ENCODE peak calls at places on chromosomes 3 and 15, in seven cellular contexts. U is cardiac fibroblast, G is bronchial epithelial cell, D is osteoblast, C is GM13977, P is fibroblast of the aortic adventitia, Q is breast epithelium. M is an unnamed sample.

GRCh38 chr3:178508443-178508825 is 27.8 kb upstream of the KCNMB2 start:
- DNase-seq in U (no peak), C (no peak), D (no peak), G (no peak), Q (no peak), P (no peak), M (no peak)

GRCh38 chr3:184592411-184593200 is 31.0 kb downstream of the EPHB3 start:
- DNase-seq in Q (no peak), G (no peak), C (no peak), P (peak), D (peak), U (peak), M (no peak)

GRCh38 chr3:137770821-137771399 is 6.8 kb downstream of the SOX14 start:
- DNase-seq in U (no peak), Q (no peak), P (no peak), C (peak), D (peak), G (no peak), M (no peak)

GRCh38 chr3:195729476-195729875 is 8.7 kb downstream of the MUC20 start:
- DNase-seq in U (no peak), D (no peak), C (no peak), G (no peak), Q (no peak), P (no peak), M (no peak)

GRCh38 chr3:7672124-7672523 is 811.2 kb downstream of the GRM7 start:
- DNase-seq in G (no peak), C (no peak), Q (no peak), P (no peak), U (peak), D (no peak), M (no peak)

GRCh38 chr3:104291437-104291851 is 1075.3 kb upstream of the ALCAM start:
- DNase-seq in C (peak), Q (no peak), D (no peak), G (no peak), U (no peak), P (peak), M (no peak)

GRCh38 chr3:184683234-184683633 is 28.6 kb downstream of the MAGEF1 start:
- DNase-seq in Q (no peak), U (no peak), C (no peak), D (no peak), G (peak), P (no peak), M (no peak)

GRCh38 chr3:57952208-57952631 is 56.0 kb upstream of the FLNB start:
- DNase-seq in Q (no peak), U (peak), C (no peak), P (peak), D (peak), G (peak), M (no peak)

GRCh38 chr15:88391006-88391405 is 76.2 kb downstream of the MRPL46 start:
- DNase-seq in G (no peak), Q (no peak), C (no peak), D (no peak), P (no peak), U (no peak), M (no peak)

GRCh38 chr3:61299343-61299742 is 48.1 kb upstream of the FHIT start:
- DNase-seq in C (no peak), P (no peak), U (no peak), Q (no peak), G (no peak), D (no peak), M (no peak)

GRCh38 chr3:1017879-1018278 is 74.9 kb upstream of the CNTN6 start:
- DNase-seq in U (no peak), Q (no peak), D (no peak), C (no peak), G (no peak), P (no peak), M (no peak)

GRCh38 chr3:126284258-126284904 is 72.8 kb downstream of the KLF15 start:
- DNase-seq in D (no peak), G (peak), Q (no peak), P (no peak), U (no peak), C (no peak), M (no peak)

GRCh38 chr3:15399970-15400369 is 27.4 kb downstream of the METTL6 start:
- DNase-seq in G (no peak), D (no peak), C (no peak), Q (no peak), P (no peak), U (no peak), M (no peak)

DNA sequence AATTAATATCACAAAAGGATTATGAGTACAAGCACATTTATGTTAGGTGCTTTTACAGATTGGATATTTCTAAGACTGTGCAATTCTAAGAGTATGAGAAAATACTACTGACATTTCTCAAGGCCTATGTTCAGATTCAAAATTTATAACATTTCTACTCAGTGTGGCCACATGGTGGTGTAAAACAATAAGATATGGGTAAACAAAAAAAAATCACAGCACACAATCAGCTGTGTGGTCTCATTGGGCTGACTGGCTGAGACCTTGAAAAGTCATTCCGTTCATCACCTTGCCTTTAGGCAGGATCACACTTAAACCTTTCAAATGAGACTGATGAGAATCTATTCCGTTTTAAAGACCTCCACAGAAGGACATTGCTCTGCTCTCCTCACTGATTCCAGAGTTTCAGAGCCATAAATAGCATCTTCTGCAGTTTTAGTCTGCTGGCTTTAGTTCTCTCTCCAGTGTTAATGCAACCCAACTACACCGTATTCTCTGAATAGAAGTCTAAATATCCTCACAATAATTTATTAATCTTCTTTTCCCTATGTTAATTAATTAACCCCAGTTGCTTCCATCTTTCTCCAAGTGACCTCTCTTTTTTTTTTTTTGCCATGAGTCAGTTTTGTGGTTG is 158.2 kb downstream of the SPATA16 start:
- DNase-seq in Q (no peak), C (no peak), P (peak), G (no peak), D (no peak), U (peak), M (no peak)
- TF ChIP-seq CTCF in Q (no peak), C (peak), P (no peak), G (no peak), D (no peak), U (peak), M (peak)

GRCh38 chr3:25897019-25897418 is 107.1 kb downstream of the OXSM start:
- DNase-seq in C (peak), G (no peak), P (no peak), Q (no peak), U (no peak), D (no peak), M (no peak)
- TF ChIP-seq CTCF in C (peak), G (peak), P (no peak), Q (no peak), U (peak), D (peak), M (peak)

GRCh38 chr3:189096092-189096491 is 75.7 kb upstream of the TPRG1 start:
- DNase-seq in G (peak), U (no peak), C (no peak), P (no peak), Q (no peak), D (no peak), M (no peak)

GRCh38 chr3:189094539-189094938 is 77.2 kb upstream of the TPRG1 start:
- DNase-seq in U (no peak), D (no peak), P (no peak), C (no peak), Q (no peak), G (peak), M (no peak)

DNA sequence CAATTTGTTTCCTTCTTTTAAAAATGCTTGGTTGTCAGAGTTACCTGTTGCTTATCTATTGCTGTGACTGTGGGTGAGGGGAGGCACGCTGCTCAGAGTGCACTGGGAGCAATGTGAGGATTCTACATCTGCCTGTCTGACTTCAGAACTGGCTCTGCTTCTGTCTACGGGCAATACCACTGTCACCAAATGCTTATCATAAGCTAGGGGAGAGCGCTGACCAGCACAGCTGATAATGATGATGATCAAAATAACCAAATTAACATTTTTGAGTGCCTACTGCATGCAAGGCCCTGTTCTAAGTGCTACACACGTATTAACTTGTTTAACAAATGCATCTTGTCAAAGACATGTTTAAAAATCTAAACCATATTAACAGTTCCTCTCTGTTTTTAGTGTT is 79.2 kb upstream of the TPRG1 start:
- DNase-seq in D (peak), C (no peak), P (no peak), G (no peak), Q (no peak), U (no peak), M (no peak)
- TF ChIP-seq CTCF in D (no peak), C (no peak), P (no peak), G (no peak), Q (no peak), U (no peak), M (no peak)

DNA sequence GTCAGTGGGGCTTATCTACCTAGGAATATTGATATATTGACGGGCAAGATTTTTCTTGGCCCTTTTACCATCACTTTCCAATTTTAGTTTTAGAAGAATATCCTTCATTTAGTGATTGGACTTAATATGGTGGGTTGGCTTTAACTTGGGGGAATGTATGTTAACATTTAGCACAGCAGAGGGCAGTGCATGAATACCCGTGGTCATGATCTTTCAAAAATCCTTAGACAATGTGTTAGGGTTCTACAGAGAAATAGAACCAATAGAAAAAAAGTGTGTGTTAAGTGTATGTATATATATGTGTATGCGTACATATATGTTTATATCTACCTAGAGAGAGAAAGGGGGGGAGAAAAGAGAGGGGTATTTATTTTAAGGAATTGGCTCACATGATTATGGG is 36.9 kb downstream of the GPR171 start:
- DNase-seq in G (peak), Q (no peak), U (peak), C (no peak), D (no peak), P (peak), M (no peak)
- TF ChIP-seq CTCF in G (peak), Q (no peak), U (peak), C (peak), D (peak), P (peak), M (no peak)

M was measured in type B pancreatic cell.